ENCODE peak calls at places on chromosomes 5 and 9, in four cellular contexts. One of them, this sample, is unnamed.

GRCh38 chr5:153543288-153543687 is 52.8 kb downstream of the GRIA1 start:
- DNase-seq in K562: no peak
- DNase-seq in HepG2: no peak
- DNase-seq in GM12878: no peak
- DNase-seq in this sample: no peak

GRCh38 chr9:121369595-121370265 is at the start of gene STOM:
- DNase-seq in GM12878: no peak
- DNase-seq in HepG2: peak
- DNase-seq in K562: no peak
- DNase-seq in this sample: no peak

GRCh38 chr5:35319231-35320002 is 89.1 kb upstream of the PRLR start:
- DNase-seq in HepG2: no peak
- DNase-seq in K562: no peak
- DNase-seq in GM12878: peak
- DNase-seq in this sample: no peak

GRCh38 chr5:160466889-160467554 is 45.4 kb downstream of the PTTG1 start:
- DNase-seq in GM12878: no peak
- DNase-seq in K562: no peak
- DNase-seq in HepG2: peak
- DNase-seq in this sample: no peak

GRCh38 chr5:609088-609370 is 3.1 kb upstream of the CEP72 start:
- DNase-seq in GM12878: no peak
- DNase-seq in K562: no peak
- DNase-seq in HepG2: no peak
- DNase-seq in this sample: no peak

GRCh38 chr5:146707316-146707715 is 171.2 kb downstream of the PPP2R2B start:
- DNase-seq in K562: no peak
- DNase-seq in GM12878: no peak
- DNase-seq in HepG2: no peak
- DNase-seq in this sample: no peak

GRCh38 chr5:150473673-150474358 is 24.3 kb upstream of the RPS14 start:
- DNase-seq in K562: no peak
- DNase-seq in HepG2: peak
- DNase-seq in GM12878: no peak
- DNase-seq in this sample: no peak

GRCh38 chr9:133729646-133730281 is 8.4 kb downstream of the SARDH start:
- DNase-seq in GM12878: no peak
- DNase-seq in K562: no peak
- DNase-seq in HepG2: no peak
- DNase-seq in this sample: no peak

GRCh38 chr5:83450840-83451239 is 20.7 kb upstream of the VCAN start:
- DNase-seq in K562: no peak
- DNase-seq in HepG2: no peak
- DNase-seq in GM12878: no peak
- DNase-seq in this sample: no peak

GRCh38 chr5:176943816-176944215 is 44.7 kb upstream of the HK3 start:
- DNase-seq in HepG2: no peak
- DNase-seq in K562: no peak
- DNase-seq in GM12878: no peak
- DNase-seq in this sample: no peak

GRCh38 chr5:108924457-108924961 is 176.8 kb downstream of the FER start:
- DNase-seq in HepG2: peak
- DNase-seq in K562: peak
- DNase-seq in GM12878: no peak
- DNase-seq in this sample: peak

GRCh38 chr9:72882117-72882775 is 70.6 kb downstream of the ALDH1A1 start:
- DNase-seq in HepG2: no peak
- DNase-seq in GM12878: no peak
- DNase-seq in K562: no peak
- DNase-seq in this sample: no peak

GRCh38 chr5:103472820-103473219 is 89.8 kb downstream of the NUDT12 start:
- DNase-seq in K562: no peak
- DNase-seq in GM12878: no peak
- DNase-seq in HepG2: peak
- DNase-seq in this sample: no peak

GRCh38 chr9:4667681-4668080 is 1.4 kb upstream of the SPATA6L start:
- DNase-seq in K562: no peak
- DNase-seq in GM12878: no peak
- DNase-seq in HepG2: no peak
- DNase-seq in this sample: no peak

GRCh38 chr5:172508471-172509404 is 54.4 kb upstream of the SH3PXD2B start:
- DNase-seq in K562: no peak
- DNase-seq in HepG2: no peak
- DNase-seq in GM12878: no peak
- DNase-seq in this sample: no peak

GRCh38 chr9:135392511-135392910 is 87.1 kb upstream of the PPP1R26 start:
- DNase-seq in K562: no peak
- DNase-seq in HepG2: no peak
- DNase-seq in GM12878: no peak
- DNase-seq in this sample: no peak

GRCh38 chr9:126379661-126380365 is 53.2 kb downstream of the MVB12B start:
- DNase-seq in GM12878: no peak
- DNase-seq in K562: no peak
- DNase-seq in HepG2: no peak
- DNase-seq in this sample: no peak

GRCh38 chr9:5441043-5441442 is 3.3 kb upstream of the PLGRKT start:
- DNase-seq in GM12878: no peak
- DNase-seq in HepG2: no peak
- DNase-seq in K562: no peak
- DNase-seq in this sample: no peak

GRCh38 chr5:108579236-108579635 is 168.5 kb upstream of the FER start:
- DNase-seq in HepG2: no peak
- DNase-seq in K562: no peak
- DNase-seq in GM12878: no peak
- DNase-seq in this sample: no peak

GRCh38 chr5:132321109-132321721 is 27.0 kb downstream of the SLC22A4 start:
- DNase-seq in GM12878: no peak
- DNase-seq in K562: no peak
- DNase-seq in HepG2: peak
- DNase-seq in this sample: no peak

GRCh38 chr5:166441-167372 is 24.6 kb upstream of the LRRC14B start:
- DNase-seq in HepG2: no peak
- DNase-seq in GM12878: no peak
- DNase-seq in K562: no peak
- DNase-seq in this sample: no peak

GRCh38 chr5:148384389-148384756 is 615 bp downstream of the FBXO38 start:
- DNase-seq in K562: no peak
- DNase-seq in HepG2: peak
- DNase-seq in GM12878: no peak
- DNase-seq in this sample: peak

GRCh38 chr5:142568271-142568995 is 117.5 kb downstream of the FGF1 start:
- DNase-seq in K562: no peak
- DNase-seq in HepG2: no peak
- DNase-seq in GM12878: no peak
- DNase-seq in this sample: no peak

GRCh38 chr9:134770972-134771971 is 109.3 kb upstream of the FCN2 start:
- DNase-seq in HepG2: no peak
- DNase-seq in K562: peak
- DNase-seq in GM12878: peak
- DNase-seq in this sample: no peak

GRCh38 chr5:114450516-114450909 is 88.6 kb downstream of the KCNN2 start:
- DNase-seq in GM12878: no peak
- DNase-seq in K562: no peak
- DNase-seq in HepG2: no peak
- DNase-seq in this sample: peak

GRCh38 chr5:119483155-119483554 is 30.9 kb downstream of the HSD17B4 start:
- DNase-seq in GM12878: no peak
- DNase-seq in HepG2: no peak
- DNase-seq in K562: no peak
- DNase-seq in this sample: no peak

GRCh38 chr9:20563917-20564316 is 58.4 kb downstream of the MLLT3 start:
- DNase-seq in GM12878: no peak
- DNase-seq in HepG2: no peak
- DNase-seq in K562: no peak
- DNase-seq in this sample: no peak

GRCh38 chr5:128062172-128062746 is 21.3 kb upstream of the SLC12A2 start:
- DNase-seq in GM12878: no peak
- DNase-seq in K562: no peak
- DNase-seq in HepG2: no peak
- DNase-seq in this sample: no peak

GRCh38 chr9:137064880-137065164 is 5.5 kb downstream of the SAPCD2 start:
- DNase-seq in K562: no peak
- DNase-seq in GM12878: no peak
- DNase-seq in HepG2: no peak
- DNase-seq in this sample: no peak

GRCh38 chr5:63233906-63234305 is 655.3 kb downstream of the LRRC70 start:
- DNase-seq in GM12878: no peak
- DNase-seq in K562: no peak
- DNase-seq in HepG2: no peak
- DNase-seq in this sample: no peak

GRCh38 chr9:108584860-108585259 is 270.9 kb downstream of the ACTL7B start:
- DNase-seq in K562: no peak
- DNase-seq in GM12878: no peak
- DNase-seq in HepG2: no peak
- DNase-seq in this sample: no peak

GRCh38 chr5:159059722-159060121 is 40.0 kb downstream of the EBF1 start:
- DNase-seq in GM12878: no peak
- DNase-seq in K562: no peak
- DNase-seq in HepG2: no peak
- DNase-seq in this sample: no peak
- TF ChIP-seq FOXK2 in GM12878: no peak
- TF ChIP-seq FOXK2 in K562: no peak
- TF ChIP-seq FOXK2 in HepG2: no peak
- TF ChIP-seq FOXK2 in this sample: no peak

DNA sequence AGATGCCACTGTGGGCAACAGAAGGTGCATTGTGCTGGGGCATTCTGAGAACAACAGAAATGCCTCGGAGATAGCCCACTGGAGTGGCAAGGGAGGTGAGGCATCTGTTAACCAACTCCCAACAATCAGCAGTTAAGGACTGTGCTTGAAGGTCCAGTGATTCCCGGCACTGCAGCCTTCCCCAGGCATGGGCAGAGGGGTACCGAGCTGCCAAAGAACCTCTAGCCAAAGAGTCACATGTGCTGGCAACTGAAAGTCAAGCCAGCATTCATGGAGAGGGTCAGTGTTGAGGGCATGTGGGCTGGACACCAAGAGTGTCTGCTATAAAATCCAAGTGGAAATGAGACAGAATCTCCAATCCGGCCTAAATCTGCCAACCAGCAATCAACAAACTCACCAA is 149.6 kb downstream of the ASTN2 start:
- DNase-seq in GM12878: no peak
- DNase-seq in K562: no peak
- DNase-seq in HepG2: no peak
- DNase-seq in this sample: no peak
- TF ChIP-seq FOXK2 in GM12878: no peak
- TF ChIP-seq FOXK2 in K562: no peak
- TF ChIP-seq FOXK2 in HepG2: no peak
- TF ChIP-seq FOXK2 in this sample: no peak

DNA sequence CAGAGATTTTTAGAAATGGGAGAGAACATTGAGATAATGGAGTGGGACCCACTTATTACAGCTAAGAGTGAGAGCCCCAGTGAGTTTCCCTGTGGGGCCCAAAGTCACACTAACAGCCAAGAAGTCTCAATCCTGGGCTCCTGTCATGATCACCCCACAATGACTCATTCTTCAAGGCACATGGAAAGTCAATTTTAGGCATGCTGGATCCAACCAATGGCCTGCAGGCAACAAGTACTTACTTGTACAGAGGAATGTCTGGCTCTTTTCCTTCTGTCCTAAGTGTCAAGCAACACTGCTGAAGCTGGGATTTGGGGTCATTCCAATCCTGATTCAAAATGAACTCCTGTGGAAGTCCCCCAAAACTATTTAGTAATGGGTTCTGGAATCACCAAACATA is 123.1 kb downstream of the DROSHA start:
- DNase-seq in HepG2: no peak
- DNase-seq in K562: peak
- DNase-seq in GM12878: no peak
- DNase-seq in this sample: no peak
- TF ChIP-seq FOXK2 in HepG2: no peak
- TF ChIP-seq FOXK2 in K562: no peak
- TF ChIP-seq FOXK2 in GM12878: no peak
- TF ChIP-seq FOXK2 in this sample: no peak

GRCh38 chr5:74167930-74168315 is 472.6 kb downstream of the ENC1 start:
- DNase-seq in GM12878: no peak
- DNase-seq in K562: no peak
- DNase-seq in HepG2: no peak
- DNase-seq in this sample: no peak

GRCh38 chr5:74169704-74170103 is 470.8 kb downstream of the ENC1 start:
- DNase-seq in HepG2: no peak
- DNase-seq in K562: no peak
- DNase-seq in GM12878: no peak
- DNase-seq in this sample: no peak

GRCh38 chr5:74164725-74165226 is 475.8 kb downstream of the ENC1 start:
- DNase-seq in GM12878: no peak
- DNase-seq in K562: no peak
- DNase-seq in HepG2: no peak
- DNase-seq in this sample: no peak

GRCh38 chr5:74167206-74167929 is 473.2 kb downstream of the ENC1 start:
- DNase-seq in GM12878: no peak
- DNase-seq in HepG2: no peak
- DNase-seq in K562: no peak
- DNase-seq in this sample: no peak

GRCh38 chr5:74166064-74166463 is 474.5 kb downstream of the ENC1 start:
- DNase-seq in HepG2: no peak
- DNase-seq in GM12878: no peak
- DNase-seq in K562: no peak
- DNase-seq in this sample: no peak
- TF ChIP-seq FOXK2 in HepG2: no peak
- TF ChIP-seq FOXK2 in GM12878: no peak
- TF ChIP-seq FOXK2 in K562: no peak
- TF ChIP-seq FOXK2 in this sample: no peak

DNA sequence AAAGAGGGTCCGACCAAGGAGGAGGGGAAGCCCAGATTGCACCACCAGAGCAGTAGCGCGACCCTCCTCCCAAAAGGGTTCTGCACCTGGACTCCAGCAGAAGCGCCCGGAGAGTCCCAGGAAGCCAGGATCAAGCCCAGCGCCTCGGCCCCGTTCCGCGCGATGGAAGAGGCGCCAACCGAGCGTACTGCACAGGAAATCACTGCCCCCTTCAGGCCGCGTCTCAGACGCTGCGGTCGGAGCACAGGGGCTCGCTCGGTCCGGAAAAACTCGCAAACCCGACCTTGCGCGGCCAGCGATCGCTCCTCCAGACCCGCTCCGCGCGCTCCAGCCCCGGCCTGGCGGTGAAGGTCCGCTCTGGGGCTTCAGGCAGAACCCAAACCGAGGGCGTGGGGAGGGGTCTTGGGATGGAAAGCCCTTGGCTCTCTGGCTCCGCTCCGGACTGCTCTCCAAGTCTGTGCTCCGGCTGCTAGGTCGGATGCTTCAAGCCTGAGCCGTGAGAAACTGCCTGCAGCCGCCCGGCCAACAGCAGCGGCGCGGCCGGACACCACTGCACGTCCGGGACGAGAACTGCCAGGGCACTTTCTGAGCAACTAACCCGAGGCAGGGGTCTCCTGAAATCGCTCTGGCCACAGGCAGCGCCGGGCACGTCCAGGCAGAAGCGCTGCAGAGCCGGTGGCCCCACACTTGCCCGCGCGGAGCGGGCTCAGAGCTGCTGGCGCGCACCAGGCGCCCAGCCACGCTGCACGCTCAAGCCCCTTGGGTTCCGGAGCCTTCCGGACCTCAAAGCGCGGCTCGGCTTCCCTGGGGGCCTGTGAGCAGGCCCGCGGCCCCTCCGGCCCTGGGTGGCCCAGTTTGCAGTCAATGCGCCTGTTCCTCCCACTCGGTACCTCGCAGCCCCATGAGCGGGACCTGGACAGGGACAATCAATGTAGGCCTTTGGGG is 1.3 kb downstream of the GABBR2 start:
- DNase-seq in K562: peak
- DNase-seq in HepG2: peak
- DNase-seq in GM12878: no peak
- DNase-seq in this sample: peak
- TF ChIP-seq FOXK2 in K562: no peak
- TF ChIP-seq FOXK2 in HepG2: no peak
- TF ChIP-seq FOXK2 in GM12878: no peak
- TF ChIP-seq FOXK2 in this sample: no peak

This sample was measured in HEK293T.